ENCODE peak calls at places on chromosomes 6 and 20, in ten cellular contexts. H is cardiac muscle cell, P is GM13977, I is cardiac fibroblast, R is stomach, S is nephron progenitor cell, L is psoas muscle, V is GM12865, J is fibroblast of villous mesenchyme, U is endothelial cell. E is an unnamed sample.

GRCh38 chr6:145829950-145830349 is 15.4 kb upstream of the FBXO30 start:
- DNase-seq in H (no peak), U (no peak), P (no peak), V (no peak), R (no peak), L (no peak), S (no peak), J (no peak), I (no peak), E (no peak)

GRCh38 chr6:149844480-149844879 is 19.7 kb downstream of the LRP11 start:
- DNase-seq in V (no peak), H (no peak), J (no peak), U (no peak), R (no peak), L (no peak), S (no peak), P (no peak), I (no peak), E (no peak)

GRCh38 chr20:52236292-52236691 is 44.7 kb upstream of the ZFP64 start:
- DNase-seq in P (no peak), L (no peak), U (no peak), R (no peak), I (no peak), H (no peak), V (no peak), J (no peak), S (no peak), E (no peak)

GRCh38 chr20:5612476-5613291 is 137.5 kb upstream of the SHLD1 start:
- DNase-seq in P (no peak), S (no peak), L (no peak), I (peak; percentile 70), V (no peak), R (no peak), J (peak; percentile 42), U (no peak), H (no peak), E (no peak)

GRCh38 chr6:636488-636887 is 20.4 kb downstream of the HUS1B start:
- DNase-seq in S (no peak), J (no peak), P (peak; percentile 58), L (no peak), H (no peak), U (no peak), R (no peak), V (peak; percentile 54), I (no peak), E (peak; percentile 57)

GRCh38 chr6:170289971-170290305 is 940 bp downstream of the DLL1 start:
- DNase-seq in U (no peak), S (peak; percentile 47), P (no peak), V (no peak), J (no peak), H (no peak), L (no peak), R (no peak), I (no peak), E (no peak)

GRCh38 chr20:11153819-11154218 is 480.0 kb upstream of the JAG1 start:
- DNase-seq in P (no peak), S (no peak), J (no peak), R (no peak), I (peak; percentile 25), U (no peak), H (no peak), V (no peak), L (no peak), E (no peak)

GRCh38 chr6:119148102-119148824 is 69.8 kb upstream of the FAM184A start:
- DNase-seq in J (peak; percentile 82), U (peak; percentile 60), R (no peak), S (peak; percentile 26), V (peak; percentile 60), H (peak; percentile 70), I (peak; percentile 93), L (no peak), P (peak; percentile 34), E (peak; percentile 52)

GRCh38 chr20:45489083-45489531 is 19.6 kb downstream of the WFDC2 start:
- DNase-seq in U (no peak), I (peak; percentile 16), P (no peak), H (no peak), R (no peak), L (no peak), J (no peak), V (no peak), S (no peak), E (no peak)

GRCh38 chr6:106973841-106974336 is 640 bp downstream of the CD24 start:
- DNase-seq in V (no peak), J (no peak), U (peak; percentile 28), L (no peak), R (peak; percentile 36), I (no peak), P (peak; percentile 53), H (peak; percentile 52), S (peak; percentile 45), E (no peak)

GRCh38 chr6:14822689-14823088 is 423.2 kb upstream of the JARID2 start:
- DNase-seq in R (no peak), L (no peak), P (no peak), H (no peak), V (no peak), J (no peak), S (no peak), U (no peak), I (no peak), E (no peak)

GRCh38 chr6:28488916-28489365 is 26.7 kb downstream of the GPX6 start:
- DNase-seq in L (no peak), S (peak; percentile 61), R (no peak), P (no peak), J (peak; percentile 71), V (peak; percentile 83), H (peak; percentile 32), U (peak; percentile 61), I (peak; percentile 76), E (no peak)

GRCh38 chr6:87155920-87156600 is 695 bp downstream of the ZNF292 start:
- DNase-seq in U (peak; percentile 63), S (peak; percentile 77), V (peak; percentile 48), J (peak; percentile 41), I (peak; percentile 46), H (peak; percentile 58), L (peak; percentile 60), P (peak; percentile 22), R (peak; percentile 32), E (peak; percentile 10)

GRCh38 chr6:120320481-120321162 is 971.1 kb upstream of the MAN1A1 start:
- DNase-seq in L (no peak), H (peak; percentile 3), J (no peak), U (no peak), P (no peak), V (no peak), S (no peak), I (peak; percentile 11), R (no peak), E (no peak)

GRCh38 chr6:144314003-144314485 is 28.9 kb downstream of the UTRN start:
- DNase-seq in S (no peak), V (no peak), U (no peak), I (peak; percentile 88), H (no peak), R (no peak), L (peak; percentile 81), J (peak; percentile 78), P (no peak), E (no peak)

GRCh38 chr6:23696946-23697345 is 429.1 kb upstream of the NRSN1 start:
- DNase-seq in H (no peak), P (no peak), R (no peak), L (no peak), I (no peak), V (no peak), J (peak; percentile 46), U (no peak), S (no peak), E (no peak)

GRCh38 chr6:36442083-36442670 is 477 bp downstream of the PXT1 start:
- DNase-seq in H (no peak), I (no peak), S (no peak), J (no peak), L (no peak), R (no peak), V (peak; percentile 6), P (no peak), U (no peak), E (no peak)
- TF ChIP-seq CTCF in H (no peak), I (no peak), S (no peak), J (no peak), L (no peak), R (no peak), V (no peak), P (no peak), U (no peak), E (no peak)

GRCh38 chr6:157954150-157955117 is 27.2 kb upstream of the SYNJ2 start:
- DNase-seq in R (peak; percentile 87), U (peak; percentile 32), V (no peak), L (no peak), I (peak; percentile 69), P (no peak), H (no peak), J (peak; percentile 70), S (no peak), E (no peak)
- TF ChIP-seq CTCF in R (no peak), U (no peak), V (no peak), L (no peak), I (no peak), P (no peak), H (no peak), J (no peak), S (no peak), E (no peak)

DNA sequence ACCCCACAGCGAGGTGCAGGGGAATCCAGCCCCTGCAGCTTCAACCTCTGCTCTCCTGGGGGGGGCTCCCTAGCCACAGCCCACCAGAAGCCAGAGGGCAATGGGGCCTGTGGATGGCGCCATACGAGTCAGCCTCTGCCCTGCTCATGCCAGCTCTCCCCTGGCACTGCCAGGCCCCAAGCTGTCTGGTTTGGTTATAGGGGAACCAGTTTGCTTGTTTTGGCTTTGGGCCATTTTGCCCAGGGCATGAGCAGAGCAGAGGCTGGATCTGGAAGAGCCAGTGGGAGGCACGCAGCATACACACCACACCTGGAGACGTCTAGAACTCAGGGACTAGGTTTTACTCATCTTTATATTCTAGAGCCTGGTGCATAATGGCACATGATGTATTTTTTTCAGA is 66.7 kb upstream of the SLC22A16 start:
- DNase-seq in V (no peak), H (no peak), J (no peak), R (peak; percentile 58), L (no peak), P (no peak), I (no peak), S (no peak), U (no peak), E (no peak)
- TF ChIP-seq CTCF in V (no peak), H (no peak), J (no peak), R (no peak), L (no peak), P (no peak), I (no peak), S (no peak), U (no peak), E (no peak)

DNA sequence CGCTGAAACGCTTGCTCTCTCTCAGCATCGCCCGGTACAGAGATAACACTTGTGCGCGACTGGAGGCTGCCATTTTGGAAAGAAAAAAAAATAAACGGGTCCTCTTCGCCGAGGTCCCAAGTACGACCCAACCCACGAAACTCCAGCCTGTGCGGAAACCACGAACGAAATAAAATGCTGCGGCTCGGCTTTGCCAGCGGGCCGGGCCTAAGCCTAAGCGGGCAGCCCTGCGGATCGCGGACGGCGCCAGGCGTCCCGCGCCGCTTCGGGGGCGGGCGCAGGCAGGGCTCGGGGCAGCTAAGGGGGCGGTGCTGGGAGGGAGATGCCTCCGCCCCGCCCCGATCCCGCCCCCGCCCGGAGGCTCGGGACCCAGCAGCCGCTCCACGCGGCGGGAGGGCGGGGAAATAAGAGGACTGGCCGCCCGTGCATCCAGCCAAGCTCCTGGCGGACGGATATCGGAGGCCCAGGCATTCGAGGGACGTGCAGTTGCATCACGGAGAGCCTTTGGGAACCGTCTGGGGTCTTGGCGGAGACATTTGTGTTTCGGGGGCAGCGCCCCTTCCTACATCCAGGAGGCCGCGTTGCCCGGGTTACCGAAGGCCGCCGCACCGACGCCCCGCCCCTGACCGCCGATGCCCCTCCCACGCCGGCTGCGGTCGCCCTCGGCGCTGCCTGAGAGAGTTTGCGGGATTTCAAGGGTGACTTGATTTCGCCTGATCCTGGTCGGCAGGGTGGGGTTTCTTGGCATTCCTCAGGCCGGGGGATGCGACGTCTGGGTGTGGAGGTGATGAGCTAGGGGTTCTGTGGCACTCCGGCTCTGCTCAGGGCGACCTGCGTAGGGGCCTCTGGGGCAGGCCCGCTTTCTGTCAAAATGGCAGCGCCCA is at the start of the genes FARS2 and LYRM4:
- DNase-seq in H (peak; percentile 94), I (peak; percentile 90), S (peak; percentile 96), J (peak; percentile 86), P (peak; percentile 91), U (peak; percentile 87), V (peak; percentile 93), L (peak; percentile 96), R (peak; percentile 89), E (peak; percentile 95)
- TF ChIP-seq CTCF in H (no peak), I (no peak), S (peak; percentile 17), J (peak; percentile 17), P (peak; percentile 11), U (no peak), V (no peak), L (no peak), R (no peak), E (no peak)

E was measured in GM20000.